ENCODE peak calls at places on chromosomes 11 and 22, in five cellular contexts. One of them, this sample, is unnamed.

GRCh38 chr22:44085743-44086741 is 61.9 kb downstream of the PARVB start:
- DNase-seq in CD4-positive, CD25-positive, alpha-beta regulatory T cell: peak
- DNase-seq in A549: peak
- DNase-seq in IMR-90: peak
- DNase-seq in neuronal stem cell: no peak
- DNase-seq in this sample: no peak

GRCh38 chr11:64121637-64122410 is 44.1 kb downstream of the MACROD1 start:
- DNase-seq in A549: no peak
- DNase-seq in IMR-90: peak
- DNase-seq in neuronal stem cell: no peak
- DNase-seq in CD4-positive, CD25-positive, alpha-beta regulatory T cell: no peak
- DNase-seq in this sample: no peak

GRCh38 chr22:19942886-19943664 is 1.5 kb upstream of the TXNRD2 start:
- DNase-seq in A549: peak
- DNase-seq in neuronal stem cell: no peak
- DNase-seq in IMR-90: peak
- DNase-seq in CD4-positive, CD25-positive, alpha-beta regulatory T cell: no peak
- DNase-seq in this sample: no peak

GRCh38 chr11:133191931-133192330 is 340.4 kb downstream of the OPCML start:
- DNase-seq in neuronal stem cell: no peak
- DNase-seq in CD4-positive, CD25-positive, alpha-beta regulatory T cell: no peak
- DNase-seq in A549: no peak
- DNase-seq in IMR-90: no peak
- DNase-seq in this sample: no peak

GRCh38 chr11:125088123-125088522 is 23.3 kb downstream of the TMEM218 start:
- DNase-seq in A549: no peak
- DNase-seq in neuronal stem cell: no peak
- DNase-seq in CD4-positive, CD25-positive, alpha-beta regulatory T cell: no peak
- DNase-seq in IMR-90: no peak
- DNase-seq in this sample: no peak

GRCh38 chr11:72236083-72236697 is 7.8 kb downstream of the PHOX2A start:
- DNase-seq in IMR-90: peak
- DNase-seq in CD4-positive, CD25-positive, alpha-beta regulatory T cell: no peak
- DNase-seq in neuronal stem cell: no peak
- DNase-seq in A549: no peak
- DNase-seq in this sample: no peak

GRCh38 chr11:39807904-39808303 is 1651.5 kb downstream of the LRRC4C start:
- DNase-seq in A549: no peak
- DNase-seq in IMR-90: no peak
- DNase-seq in neuronal stem cell: no peak
- DNase-seq in CD4-positive, CD25-positive, alpha-beta regulatory T cell: no peak
- DNase-seq in this sample: no peak

GRCh38 chr22:43854786-43855271 is 7.5 kb downstream of the SULT4A1 start:
- DNase-seq in A549: no peak
- DNase-seq in IMR-90: no peak
- DNase-seq in CD4-positive, CD25-positive, alpha-beta regulatory T cell: no peak
- DNase-seq in neuronal stem cell: no peak
- DNase-seq in this sample: no peak

GRCh38 chr11:86678296-86678695 is 5.9 kb upstream of the ME3 start:
- DNase-seq in A549: no peak
- DNase-seq in neuronal stem cell: peak
- DNase-seq in IMR-90: no peak
- DNase-seq in CD4-positive, CD25-positive, alpha-beta regulatory T cell: no peak
- DNase-seq in this sample: no peak

GRCh38 chr11:77402218-77402556 is 71.7 kb downstream of the PAK1 start:
- DNase-seq in A549: no peak
- DNase-seq in CD4-positive, CD25-positive, alpha-beta regulatory T cell: no peak
- DNase-seq in neuronal stem cell: no peak
- DNase-seq in IMR-90: no peak
- DNase-seq in this sample: peak

GRCh38 chr11:68077617-68078592 is 39.1 kb downstream of the TCIRG1 start:
- DNase-seq in CD4-positive, CD25-positive, alpha-beta regulatory T cell: no peak
- DNase-seq in A549: no peak
- DNase-seq in IMR-90: peak
- DNase-seq in neuronal stem cell: no peak
- DNase-seq in this sample: no peak

GRCh38 chr11:129248618-129249017 is 56.5 kb upstream of the ARHGAP32 start:
- DNase-seq in neuronal stem cell: no peak
- DNase-seq in IMR-90: peak
- DNase-seq in A549: peak
- DNase-seq in CD4-positive, CD25-positive, alpha-beta regulatory T cell: no peak
- DNase-seq in this sample: no peak

GRCh38 chr22:50317178-50317577 is 9.6 kb downstream of the DENND6B start:
- DNase-seq in CD4-positive, CD25-positive, alpha-beta regulatory T cell: no peak
- DNase-seq in A549: no peak
- DNase-seq in IMR-90: no peak
- DNase-seq in neuronal stem cell: no peak
- DNase-seq in this sample: no peak

GRCh38 chr11:126969865-126970479 is 30.6 kb downstream of the KIRREL3 start:
- DNase-seq in IMR-90: peak
- DNase-seq in neuronal stem cell: no peak
- DNase-seq in A549: peak
- DNase-seq in CD4-positive, CD25-positive, alpha-beta regulatory T cell: no peak
- DNase-seq in this sample: no peak

GRCh38 chr22:44736581-44737413 is 15.6 kb upstream of the ARHGAP8 start:
- DNase-seq in neuronal stem cell: no peak
- DNase-seq in IMR-90: peak
- DNase-seq in A549: no peak
- DNase-seq in CD4-positive, CD25-positive, alpha-beta regulatory T cell: no peak
- DNase-seq in this sample: no peak

GRCh38 chr22:31451709-31452571 is 37.7 kb downstream of the EIF4ENIF1 start:
- DNase-seq in neuronal stem cell: no peak
- DNase-seq in IMR-90: peak
- DNase-seq in A549: peak
- DNase-seq in CD4-positive, CD25-positive, alpha-beta regulatory T cell: peak
- DNase-seq in this sample: peak

GRCh38 chr11:96342131-96342970 is 644 bp downstream of the MAML2 start:
- DNase-seq in A549: no peak
- DNase-seq in CD4-positive, CD25-positive, alpha-beta regulatory T cell: peak
- DNase-seq in neuronal stem cell: peak
- DNase-seq in IMR-90: no peak
- DNase-seq in this sample: peak

GRCh38 chr22:21650280-21650679 is 8.2 kb downstream of the SDF2L1 start:
- DNase-seq in A549: no peak
- DNase-seq in IMR-90: no peak
- DNase-seq in CD4-positive, CD25-positive, alpha-beta regulatory T cell: no peak
- DNase-seq in neuronal stem cell: no peak
- DNase-seq in this sample: no peak

GRCh38 chr22:41902932-41903421 is 11.9 kb downstream of the SHISA8 start:
- DNase-seq in neuronal stem cell: no peak
- DNase-seq in A549: no peak
- DNase-seq in CD4-positive, CD25-positive, alpha-beta regulatory T cell: no peak
- DNase-seq in IMR-90: no peak
- DNase-seq in this sample: no peak

GRCh38 chr11:33774356-33775063 is at the start of gene FBXO3:
- DNase-seq in IMR-90: peak
- DNase-seq in CD4-positive, CD25-positive, alpha-beta regulatory T cell: peak
- DNase-seq in A549: peak
- DNase-seq in neuronal stem cell: peak
- DNase-seq in this sample: peak

GRCh38 chr11:94792453-94792852 is 24.3 kb downstream of the AMOTL1 start:
- DNase-seq in neuronal stem cell: no peak
- DNase-seq in A549: no peak
- DNase-seq in CD4-positive, CD25-positive, alpha-beta regulatory T cell: no peak
- DNase-seq in IMR-90: no peak
- DNase-seq in this sample: no peak

GRCh38 chr22:28244760-28245159 is 325.7 kb upstream of the PITPNB start:
- DNase-seq in neuronal stem cell: no peak
- DNase-seq in A549: no peak
- DNase-seq in IMR-90: no peak
- DNase-seq in CD4-positive, CD25-positive, alpha-beta regulatory T cell: no peak
- DNase-seq in this sample: no peak

GRCh38 chr11:132028380-132029240 is 658.2 kb downstream of the NTM start:
- DNase-seq in CD4-positive, CD25-positive, alpha-beta regulatory T cell: no peak
- DNase-seq in A549: peak
- DNase-seq in neuronal stem cell: peak
- DNase-seq in IMR-90: peak
- DNase-seq in this sample: no peak

GRCh38 chr11:63918576-63919171 is 1.7 kb upstream of the RCOR2 start:
- DNase-seq in A549: no peak
- DNase-seq in neuronal stem cell: no peak
- DNase-seq in IMR-90: no peak
- DNase-seq in CD4-positive, CD25-positive, alpha-beta regulatory T cell: no peak
- DNase-seq in this sample: no peak

GRCh38 chr11:69729252-69729651 is 25.4 kb upstream of the FGF19 start:
- DNase-seq in IMR-90: no peak
- DNase-seq in A549: no peak
- DNase-seq in CD4-positive, CD25-positive, alpha-beta regulatory T cell: no peak
- DNase-seq in neuronal stem cell: no peak
- DNase-seq in this sample: no peak

GRCh38 chr22:45481661-45482060 is 21.0 kb upstream of the FBLN1 start:
- DNase-seq in CD4-positive, CD25-positive, alpha-beta regulatory T cell: no peak
- DNase-seq in A549: no peak
- DNase-seq in neuronal stem cell: no peak
- DNase-seq in IMR-90: no peak
- DNase-seq in this sample: no peak

GRCh38 chr11:68371176-68372041 is 59.0 kb downstream of the LRP5 start:
- DNase-seq in CD4-positive, CD25-positive, alpha-beta regulatory T cell: no peak
- DNase-seq in IMR-90: no peak
- DNase-seq in neuronal stem cell: no peak
- DNase-seq in A549: no peak
- DNase-seq in this sample: no peak

GRCh38 chr11:28756977-28757376 is 648.8 kb downstream of the METTL15 start:
- DNase-seq in CD4-positive, CD25-positive, alpha-beta regulatory T cell: no peak
- DNase-seq in neuronal stem cell: no peak
- DNase-seq in IMR-90: peak
- DNase-seq in A549: peak
- DNase-seq in this sample: no peak

GRCh38 chr22:46057206-46057605 is 80.2 kb upstream of the WNT7B start:
- DNase-seq in IMR-90: no peak
- DNase-seq in A549: no peak
- DNase-seq in CD4-positive, CD25-positive, alpha-beta regulatory T cell: no peak
- DNase-seq in neuronal stem cell: no peak
- DNase-seq in this sample: no peak

GRCh38 chr11:2699185-2699530 is 636 bp downstream of the KCNQ1OT1 start:
- DNase-seq in A549: peak
- DNase-seq in neuronal stem cell: no peak
- DNase-seq in IMR-90: peak
- DNase-seq in CD4-positive, CD25-positive, alpha-beta regulatory T cell: peak
- DNase-seq in this sample: no peak

GRCh38 chr11:118193910-118194566 is 17.6 kb upstream of the SCN2B start:
- DNase-seq in IMR-90: no peak
- DNase-seq in CD4-positive, CD25-positive, alpha-beta regulatory T cell: no peak
- DNase-seq in neuronal stem cell: no peak
- DNase-seq in A549: no peak
- DNase-seq in this sample: no peak

GRCh38 chr11:118198370-118198769 is 21.9 kb upstream of the SCN2B start:
- DNase-seq in IMR-90: peak
- DNase-seq in neuronal stem cell: no peak
- DNase-seq in A549: peak
- DNase-seq in CD4-positive, CD25-positive, alpha-beta regulatory T cell: peak
- DNase-seq in this sample: peak

GRCh38 chr11:118199135-118199534 is 22.7 kb upstream of the SCN2B start:
- DNase-seq in A549: no peak
- DNase-seq in CD4-positive, CD25-positive, alpha-beta regulatory T cell: no peak
- DNase-seq in IMR-90: no peak
- DNase-seq in neuronal stem cell: no peak
- DNase-seq in this sample: no peak

GRCh38 chr11:118200497-118200896 is 24.1 kb upstream of the SCN2B start:
- DNase-seq in neuronal stem cell: no peak
- DNase-seq in CD4-positive, CD25-positive, alpha-beta regulatory T cell: no peak
- DNase-seq in A549: no peak
- DNase-seq in IMR-90: no peak
- DNase-seq in this sample: no peak

DNA sequence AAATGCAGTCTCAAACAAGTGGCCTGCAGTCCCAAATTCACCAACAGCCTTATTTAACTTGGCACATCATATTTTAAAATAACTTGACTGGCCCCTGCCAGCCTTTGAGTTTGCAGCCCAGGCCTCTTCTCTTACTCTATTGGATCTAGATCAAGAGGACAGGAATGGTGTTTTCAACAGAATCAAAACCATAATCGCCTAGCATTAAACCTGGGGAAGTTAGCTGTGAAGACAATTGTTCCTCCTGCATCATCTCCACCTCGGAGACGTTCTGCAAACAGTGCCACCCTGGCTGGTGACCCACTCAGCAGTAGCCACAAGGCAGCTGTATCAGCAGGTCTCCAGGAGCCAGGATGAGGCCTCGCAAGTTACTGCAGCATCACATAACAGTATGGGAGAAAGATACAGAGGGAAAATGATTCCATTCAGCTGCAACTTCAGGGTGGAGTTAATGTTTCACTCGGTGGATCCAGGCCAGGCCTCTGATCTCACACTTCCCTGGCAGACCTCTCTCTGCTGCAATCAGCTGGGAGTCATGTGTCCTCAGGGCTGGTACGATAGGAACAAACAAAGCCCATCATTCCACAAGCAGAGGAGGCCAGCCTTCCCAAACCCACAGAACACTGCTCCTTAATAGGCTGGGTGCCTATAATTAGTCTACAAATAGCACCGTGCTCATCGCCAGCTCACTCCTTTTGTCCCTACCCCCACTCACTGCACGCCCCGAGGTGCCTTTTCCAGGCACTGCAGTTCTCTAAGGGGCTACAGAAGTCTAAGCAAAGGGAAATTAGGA is 18.6 kb upstream of the SCN2B start:
- DNase-seq in A549: peak
- DNase-seq in IMR-90: peak
- DNase-seq in CD4-positive, CD25-positive, alpha-beta regulatory T cell: no peak
- DNase-seq in neuronal stem cell: no peak
- DNase-seq in this sample: no peak
- H3K27ac ChIP-seq in A549: peak
- H3K27ac ChIP-seq in IMR-90: no peak
- H3K27ac ChIP-seq in CD4-positive, CD25-positive, alpha-beta regulatory T cell: no peak
- H3K27ac ChIP-seq in neuronal stem cell: no peak
- H3K27ac ChIP-seq in this sample: no peak

DNA sequence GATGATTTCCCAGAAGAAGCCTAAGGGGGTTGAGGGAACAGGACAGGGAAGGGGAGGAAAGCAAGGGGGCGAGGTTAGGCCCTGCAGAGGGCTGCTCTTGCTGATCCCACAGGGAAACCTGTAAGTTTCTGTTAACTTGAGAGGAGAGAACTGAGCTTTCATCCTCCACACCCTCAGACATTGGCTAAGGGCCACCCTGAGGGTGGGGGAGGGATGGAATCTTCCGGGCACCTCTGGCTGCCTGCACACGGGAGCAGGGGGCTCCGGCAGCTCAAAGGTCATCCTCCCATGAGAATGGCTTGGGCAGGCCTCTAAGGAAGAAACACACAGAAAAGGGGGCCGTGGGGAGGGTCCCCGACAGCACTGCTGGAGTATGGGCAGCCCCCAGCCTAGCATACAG is 108.1 kb downstream of the TSPAN18 start:
- DNase-seq in A549: no peak
- DNase-seq in CD4-positive, CD25-positive, alpha-beta regulatory T cell: no peak
- DNase-seq in IMR-90: no peak
- DNase-seq in neuronal stem cell: no peak
- DNase-seq in this sample: no peak
- H3K27ac ChIP-seq in A549: no peak
- H3K27ac ChIP-seq in CD4-positive, CD25-positive, alpha-beta regulatory T cell: no peak
- H3K27ac ChIP-seq in IMR-90: no peak
- H3K27ac ChIP-seq in neuronal stem cell: peak
- H3K27ac ChIP-seq in this sample: no peak

GRCh38 chr11:1573077-1573846 is 1.2 kb upstream of the DUSP8 start:
- DNase-seq in IMR-90: no peak
- DNase-seq in neuronal stem cell: no peak
- DNase-seq in CD4-positive, CD25-positive, alpha-beta regulatory T cell: peak
- DNase-seq in A549: peak
- DNase-seq in this sample: peak
- H3K27ac ChIP-seq in IMR-90: no peak
- H3K27ac ChIP-seq in neuronal stem cell: no peak
- H3K27ac ChIP-seq in CD4-positive, CD25-positive, alpha-beta regulatory T cell: peak
- H3K27ac ChIP-seq in A549: peak
- H3K27ac ChIP-seq in this sample: peak

GRCh38 chr11:65438257-65439151 is 15.9 kb downstream of the NEAT1 start:
- DNase-seq in neuronal stem cell: no peak
- DNase-seq in IMR-90: peak
- DNase-seq in A549: peak
- DNase-seq in CD4-positive, CD25-positive, alpha-beta regulatory T cell: peak
- DNase-seq in this sample: no peak
- H3K27ac ChIP-seq in neuronal stem cell: no peak
- H3K27ac ChIP-seq in IMR-90: no peak
- H3K27ac ChIP-seq in A549: peak
- H3K27ac ChIP-seq in CD4-positive, CD25-positive, alpha-beta regulatory T cell: no peak
- H3K27ac ChIP-seq in this sample: no peak

This sample was measured in naive thymus-derived CD4-positive, alpha-beta T cell.